ENCODE peak calls at places on chromosomes 13 and 19, in four cellular contexts. Y is tibial nerve, Z is breast epithelium, V is heart right ventricle. G is an unnamed sample.

GRCh38 chr19:16084067-16084685 is 7.9 kb downstream of the TPM4 start:
- DNase-seq in Y (no peak), V (no peak), Z (no peak), G (no peak)

GRCh38 chr13:20767309-20767943 is 6.3 kb downstream of the EEF1AKMT1 start:
- DNase-seq in Y (no peak), V (no peak), Z (no peak), G (no peak)

GRCh38 chr13:46170687-46171086 is 11.3 kb downstream of the LCP1 start:
- DNase-seq in Z (no peak), Y (no peak), V (no peak), G (no peak)

GRCh38 chr19:18415177-18415867 is 3.9 kb upstream of the SSBP4 start:
- DNase-seq in V (peak; percentile 93), Y (peak; percentile 61), Z (peak; percentile 69), G (no peak)

GRCh38 chr19:50325310-50326100 is 3.7 kb downstream of the KCNC3 start:
- DNase-seq in Z (no peak), V (peak; percentile 46), Y (no peak), G (peak; percentile 64)

GRCh38 chr19:55212447-55212846 is 3.1 kb upstream of the PTPRH start:
- DNase-seq in V (no peak), Z (no peak), Y (no peak), G (no peak)

GRCh38 chr13:36192166-36192565 is 22.2 kb downstream of the SOHLH2 start:
- DNase-seq in V (no peak), Z (no peak), Y (no peak), G (no peak)

GRCh38 chr19:6519289-6519688 is 11.5 kb upstream of the TNFSF9 start:
- DNase-seq in Y (no peak), Z (no peak), V (no peak), G (no peak)

GRCh38 chr13:43805681-43806128 is 18.9 kb upstream of the ENOX1 start:
- DNase-seq in Y (no peak), Z (no peak), V (no peak), G (no peak)

GRCh38 chr13:76879211-76879875 is 6.9 kb downstream of the KCTD12 start:
- DNase-seq in Z (peak; percentile 57), V (peak; percentile 67), Y (no peak), G (peak; percentile 1)

GRCh38 chr13:40096357-40096911 is 441.0 kb downstream of the COG6 start:
- DNase-seq in Y (no peak), Z (no peak), V (no peak), G (no peak)

GRCh38 chr13:33286143-33286542 is 588 bp upstream of the STARD13 start:
- DNase-seq in V (no peak), Z (no peak), Y (no peak), G (no peak)

GRCh38 chr13:42119875-42120274 is 71.4 kb downstream of the DGKH start:
- DNase-seq in Z (no peak), V (no peak), Y (no peak), G (no peak)

GRCh38 chr19:49581007-49581508 is at the start of gene PRRG2:
- DNase-seq in Z (peak; percentile 62), Y (no peak), V (no peak), G (no peak)

GRCh38 chr19:1522838-1523237 is 1.0 kb upstream of the PLK5 start:
- DNase-seq in Y (no peak), V (no peak), Z (no peak), G (no peak)

GRCh38 chr19:14886032-14886431 is at the start of gene OR7A17:
- DNase-seq in V (no peak), Y (no peak), Z (no peak), G (no peak)

GRCh38 chr13:27158335-27158734 is 13.3 kb downstream of the USP12 start:
- DNase-seq in Z (no peak), Y (no peak), V (no peak), G (no peak)

GRCh38 chr13:36193151-36193855 is 21.1 kb downstream of the SOHLH2 start:
- DNase-seq in V (no peak), Y (no peak), Z (no peak), G (no peak)

GRCh38 chr19:34504809-34505291 is 23.3 kb downstream of the WTIP start:
- DNase-seq in Z (peak; percentile 12), Y (no peak), V (no peak), G (no peak)

GRCh38 chr19:15900504-15900903 is 2.6 kb upstream of the CYP4F2 start:
- DNase-seq in Y (no peak), V (no peak), Z (no peak), G (no peak)

GRCh38 chr13:106105153-106105552 is 430.3 kb downstream of the EFNB2 start:
- DNase-seq in Z (no peak), Y (no peak), V (no peak), G (no peak)

GRCh38 chr19:55373993-55374757 is 2.5 kb upstream of the TMEM190 start:
- DNase-seq in Z (no peak), V (no peak), Y (no peak), G (no peak)

GRCh38 chr19:16435238-16435911 is 36.4 kb downstream of the EPS15L1 start:
- DNase-seq in Z (peak; percentile 57), Y (peak; percentile 34), V (peak; percentile 55), G (peak; percentile 10)

GRCh38 chr13:42539670-42540069 is 34.3 kb upstream of the TNFSF11 start:
- DNase-seq in Z (no peak), V (no peak), Y (no peak), G (no peak)

GRCh38 chr13:59746291-59746962 is 417.3 kb downstream of the DIAPH3 start:
- DNase-seq in V (no peak), Y (no peak), Z (no peak), G (no peak)

GRCh38 chr19:46748325-46749109 is 2.3 kb upstream of the STRN4 start:
- DNase-seq in Z (no peak), V (peak; percentile 64), Y (peak; percentile 45), G (no peak)

GRCh38 chr19:38031423-38031770 is 124.4 kb downstream of the SIPA1L3 start:
- DNase-seq in V (no peak), Z (no peak), Y (no peak), G (no peak)

GRCh38 chr13:100753391-100753790 is 78.8 kb upstream of the TMTC4 start:
- DNase-seq in Z (no peak), V (no peak), Y (no peak), G (no peak)

GRCh38 chr19:4303778-4304508 is 455 bp upstream of the FSD1 start:
- DNase-seq in Y (no peak), Z (no peak), V (no peak), G (no peak)

GRCh38 chr13:43363156-43363918 is 340.0 kb downstream of the DNAJC15 start:
- DNase-seq in Z (no peak), Y (no peak), V (no peak), G (no peak)

GRCh38 chr13:21531475-21531874 is 72.4 kb upstream of the ZDHHC20 start:
- DNase-seq in V (no peak), Y (no peak), Z (no peak), G (no peak)

GRCh38 chr19:10812902-10813404 is 23.1 kb downstream of the TMED1 start:
- DNase-seq in Y (no peak), Z (no peak), V (peak; percentile 42), G (no peak)

GRCh38 chr19:49609499-49610092 is 18.6 kb downstream of the PRR12 start:
- DNase-seq in V (no peak), Y (no peak), Z (no peak), G (no peak)

GRCh38 chr13:81142306-81142999 is 801.5 kb upstream of the SPRY2 start:
- DNase-seq in V (no peak), Y (no peak), Z (no peak), G (no peak)

GRCh38 chr13:48436661-48437242 is 23.8 kb upstream of the LPAR6 start:
- DNase-seq in Y (no peak), V (no peak), Z (no peak), G (no peak)

GRCh38 chr13:65445340-65445739 is 1784.8 kb downstream of the PCDH9 start:
- DNase-seq in Z (no peak), V (no peak), Y (no peak), G (no peak)
- H3K27ac ChIP-seq in Z (no peak overlapping the region), V (no peak overlapping the region), Y (no peak overlapping the region), G (no peak overlapping the region)

GRCh38 chr19:5487222-5487621 is 32.0 kb downstream of the ZNRF4 start:
- DNase-seq in Z (no peak), V (no peak), Y (no peak), G (no peak)

GRCh38 chr19:5485286-5485636 is 30.0 kb downstream of the ZNRF4 start:
- DNase-seq in Y (no peak), Z (no peak), V (no peak), G (no peak)

GRCh38 chr19:5481957-5482356 is 26.7 kb downstream of the ZNRF4 start:
- DNase-seq in V (no peak), Z (no peak), Y (no peak), G (no peak)

GRCh38 chr19:5480427-5480836 is 25.2 kb downstream of the ZNRF4 start:
- DNase-seq in V (no peak), Z (no peak), Y (no peak), G (no peak)

DNA sequence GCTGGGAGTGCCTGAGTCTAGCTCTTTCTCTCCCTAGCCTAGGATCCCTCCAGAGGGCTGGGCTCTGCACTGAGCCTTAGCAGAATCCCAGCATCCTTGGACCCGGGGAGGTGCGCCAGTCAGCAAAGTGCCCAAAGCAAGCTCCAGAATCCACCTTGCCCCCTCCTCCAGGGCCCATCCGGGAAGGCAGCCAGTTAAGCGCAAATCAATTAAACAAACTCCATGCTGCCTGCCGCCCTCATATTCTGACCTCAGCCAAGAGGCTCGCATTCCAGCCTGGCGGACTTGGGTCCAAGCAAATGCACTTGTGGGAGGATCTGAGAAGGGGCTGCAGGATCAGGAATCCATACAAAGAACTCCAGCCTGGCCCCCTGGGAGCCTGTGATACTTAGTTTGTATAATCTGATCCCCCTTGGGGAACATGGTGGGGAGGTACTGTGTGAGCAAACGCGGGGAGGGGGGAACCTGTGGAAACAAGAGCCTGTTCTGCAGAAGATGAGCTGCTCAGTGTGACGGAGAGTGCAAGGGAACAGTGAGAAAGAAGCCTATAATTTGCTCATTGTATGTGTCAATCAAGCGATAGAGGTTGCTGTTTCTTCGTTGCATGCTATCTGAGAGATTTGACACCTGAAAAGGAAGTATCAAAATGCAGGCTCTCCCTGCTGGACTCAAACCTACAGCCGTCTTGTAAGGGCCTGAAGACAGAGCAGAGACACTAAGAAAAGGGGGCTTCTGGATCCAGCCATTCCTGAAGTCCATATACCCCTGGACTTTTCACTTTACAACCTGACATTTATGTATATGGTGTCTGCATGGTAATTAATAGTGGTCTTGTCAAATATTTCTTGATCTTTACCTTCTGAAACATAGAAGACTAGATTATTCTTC is 29.4 kb downstream of the ZNRF4 start:
- DNase-seq in Y (no peak), V (no peak), Z (no peak), G (no peak)
- H3K27ac ChIP-seq in Y (no peak overlapping the region), V (no peak overlapping the region), Z (no peak overlapping the region), G (no peak overlapping the region)

GRCh38 chr13:70756088-70756487 is 647.8 kb upstream of the KLHL1 start:
- DNase-seq in Y (no peak), Z (no peak), V (no peak), G (no peak)

GRCh38 chr13:70755411-70755810 is 647.2 kb upstream of the KLHL1 start:
- DNase-seq in V (no peak), Y (no peak), Z (no peak), G (no peak)

DNA sequence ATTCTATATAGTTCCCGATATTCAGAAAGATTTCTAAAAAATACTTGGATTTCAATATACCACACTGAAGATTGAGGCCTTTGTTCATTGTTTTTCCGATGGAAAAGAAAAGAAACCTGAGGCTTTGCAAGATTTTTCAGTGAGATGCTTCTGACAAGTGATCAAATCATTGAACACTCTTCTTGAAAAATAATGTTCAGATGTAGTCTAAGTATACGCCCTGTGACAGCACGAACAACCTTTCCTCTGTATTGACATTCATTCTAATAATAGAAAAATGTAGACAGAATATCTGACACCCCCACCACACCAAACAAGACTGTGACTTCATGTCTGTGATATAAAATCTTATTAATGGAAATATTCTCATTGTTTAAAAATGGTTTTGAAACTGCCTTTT is 650.7 kb upstream of the KLHL1 start:
- DNase-seq in Z (no peak), Y (no peak), V (no peak), G (no peak)
- H3K27ac ChIP-seq in Z (no peak overlapping the region), Y (no peak overlapping the region), V (no peak overlapping the region), G (no peak overlapping the region)

GRCh38 chr13:75326173-75327131 is 155.5 kb downstream of the TBC1D4 start:
- DNase-seq in Y (no peak), Z (no peak), V (no peak), G (no peak)
- H3K27ac ChIP-seq in Y (no peak overlapping the region), Z (peak overlapping the region; percentile 80), V (peak overlapping the region; percentile 46), G (no peak overlapping the region)

G was measured in caudate nucleus.